ENCODE peak calls at places on chromosomes 12 and 14, in five cellular contexts. M, I, Q, H and D are unnamed samples.

GRCh38 chr12:49673446-49674317 is 33.5 kb downstream of the FMNL3 start:
- DNase-seq in M (no peak), I (peak; percentile 86), Q (peak; percentile 55), H (no peak), D (no peak)

GRCh38 chr12:89179983-89180382 is 172.3 kb downstream of the DUSP6 start:
- DNase-seq in M (peak; percentile 90), I (peak; percentile 81), Q (no peak), H (no peak), D (no peak)

GRCh38 chr14:94355191-94355794 is 32.2 kb upstream of the SERPINA6 start:
- DNase-seq in M (peak; percentile 28), I (no peak), Q (peak; percentile 76), H (no peak), D (no peak)

GRCh38 chr12:18224745-18225144 is 36.6 kb upstream of the PIK3C2G start:
- DNase-seq in M (peak; percentile 51), I (no peak), Q (peak; percentile 36), H (no peak), D (no peak)

GRCh38 chr12:15590180-15590826 is 198.9 kb downstream of the EPS8 start:
- DNase-seq in M (peak; percentile 59), I (peak; percentile 65), Q (peak; percentile 71), H (peak; percentile 28), D (peak; percentile 33)

GRCh38 chr12:92556141-92556540 is 146.6 kb upstream of the PLEKHG7 start:
- DNase-seq in M (no peak), I (no peak), Q (no peak), H (no peak), D (no peak)

GRCh38 chr14:68785817-68786490 is 6.9 kb downstream of the ZFP36L1 start:
- DNase-seq in M (no peak), I (peak; percentile 69), Q (no peak), H (no peak), D (no peak)

GRCh38 chr14:99802301-99803105 is 9.3 kb downstream of the EML1 start:
- DNase-seq in M (no peak), I (peak; percentile 75), Q (no peak), H (no peak), D (no peak)

GRCh38 chr12:30110970-30111586 is 327.3 kb upstream of the TMTC1 start:
- DNase-seq in M (no peak), I (no peak), Q (no peak), H (no peak), D (no peak)

GRCh38 chr12:29241821-29242591 is 92.9 kb downstream of the FAR2 start:
- DNase-seq in M (peak; percentile 97), I (peak; percentile 53), Q (no peak), H (no peak), D (no peak)

GRCh38 chr12:87112946-87113345 is 856.8 kb upstream of the MGAT4C start:
- DNase-seq in M (no peak), I (no peak), Q (no peak), H (no peak), D (no peak)

GRCh38 chr12:69388371-69388770 is 28.8 kb downstream of the YEATS4 start:
- DNase-seq in M (peak; percentile 66), I (peak; percentile 15), Q (peak; percentile 38), H (no peak), D (no peak)

GRCh38 chr14:70018713-70019201 is 139.5 kb downstream of the SMOC1 start:
- DNase-seq in M (no peak), I (peak; percentile 67), Q (no peak), H (no peak), D (no peak)

GRCh38 chr12:14567311-14568195 is at the start of gene PLBD1:
- DNase-seq in M (no peak), I (peak; percentile 43), Q (peak; percentile 50), H (no peak), D (no peak)

GRCh38 chr14:42222924-42223471 is 616.3 kb downstream of the LRFN5 start:
- DNase-seq in M (no peak), I (peak; percentile 90), Q (no peak), H (no peak), D (no peak)

GRCh38 chr14:22567437-22567836 is 21.6 kb downstream of the DAD1 start:
- DNase-seq in M (no peak), I (no peak), Q (no peak), H (no peak), D (no peak)

GRCh38 chr12:95169368-95169767 is 47.9 kb downstream of the FGD6 start:
- DNase-seq in M (no peak), I (peak; percentile 89), Q (no peak), H (no peak), D (no peak)